ENCODE peak calls at places on chromosomes 3 and 15, in ten cellular contexts. U is HCT116, Y is AG10803, G is fibroblast of lung, F is LNCaP clone FGC, A is adrenal gland, I is ovary, H is AG04450, D is tibial artery, V is heart left ventricle. L is an unnamed sample.

GRCh38 chr15:70956596-70956995 is 64.0 kb downstream of the LRRC49 start:
- DNase-seq in Y (peak), A (no peak), V (no peak), G (peak), F (no peak), I (no peak), D (no peak), H (no peak), U (no peak), L (no peak)

GRCh38 chr15:51299187-51300015 is 39.0 kb downstream of the CYP19A1 start:
- DNase-seq in Y (no peak), D (no peak), A (no peak), V (no peak), F (no peak), H (no peak), G (no peak), I (no peak), U (no peak), L (no peak)

GRCh38 chr3:150349314-150350097 is 58.6 kb upstream of the TSC22D2 start:
- DNase-seq in A (no peak), V (peak), G (peak), I (no peak), H (no peak), F (no peak), Y (peak), U (no peak), D (no peak), L (no peak)

GRCh38 chr15:83039206-83039605 is 27.8 kb upstream of the C15orf40 start:
- DNase-seq in G (peak), D (no peak), F (no peak), I (no peak), H (no peak), V (no peak), A (no peak), U (no peak), Y (no peak), L (no peak)

GRCh38 chr15:90266061-90266431 is 574 bp downstream of the NGRN start:
- DNase-seq in D (peak), I (no peak), A (peak), F (no peak), H (no peak), V (peak), G (peak), Y (no peak), U (peak), L (no peak)

GRCh38 chr3:45134758-45135521 is 11.2 kb downstream of the CDCP1 start:
- DNase-seq in G (peak), F (no peak), V (no peak), Y (peak), U (no peak), D (no peak), I (no peak), A (no peak), H (no peak), L (no peak)

GRCh38 chr15:25248583-25249235 is 190.1 kb downstream of the UBE3A start:
- DNase-seq in H (no peak), F (no peak), V (peak), Y (no peak), A (no peak), U (no peak), I (peak), D (no peak), G (no peak), L (no peak)

GRCh38 chr15:33425149-33425548 is 114.4 kb downstream of the RYR3 start:
- DNase-seq in H (no peak), V (peak), A (no peak), F (no peak), Y (peak), I (no peak), D (peak), U (no peak), G (peak), L (no peak)

GRCh38 chr3:50347187-50347813 is 1.8 kb upstream of the ZMYND10 start:
- DNase-seq in D (peak), G (peak), F (peak), U (no peak), I (peak), V (peak), A (peak), Y (peak), H (no peak), L (no peak)

GRCh38 chr15:32122013-32122412 is 91.7 kb downstream of the CHRNA7 start:
- DNase-seq in H (no peak), D (no peak), V (no peak), G (no peak), Y (no peak), U (no peak), I (no peak), F (no peak), A (no peak), L (no peak)

GRCh38 chr15:32120577-32121465 is 90.5 kb downstream of the CHRNA7 start:
- DNase-seq in A (no peak), U (no peak), F (no peak), V (no peak), H (no peak), D (no peak), Y (no peak), I (no peak), G (no peak), L (no peak)

GRCh38 chr15:32119694-32120330 is 89.5 kb downstream of the CHRNA7 start:
- DNase-seq in Y (no peak), V (no peak), A (no peak), I (no peak), D (no peak), U (no peak), F (no peak), G (no peak), H (no peak), L (no peak)

GRCh38 chr15:32117122-32117521 is 86.8 kb downstream of the CHRNA7 start:
- DNase-seq in V (no peak), Y (no peak), H (no peak), D (no peak), A (no peak), G (no peak), U (no peak), F (no peak), I (no peak), L (no peak)

GRCh38 chr15:32119286-32119685 is 89.0 kb downstream of the CHRNA7 start:
- DNase-seq in I (no peak), G (no peak), V (no peak), U (no peak), F (no peak), A (no peak), D (no peak), Y (no peak), H (no peak), L (no peak)
- H3K4me3 ChIP-seq in I (no peak), G (no peak), V (no peak), U (no peak), F (no peak), A (no peak), D (no peak), Y (no peak), H (no peak), L (no peak)

GRCh38 chr15:43883571-43883970 is 56.8 kb downstream of the WDR76 start:
- DNase-seq in A (no peak), D (no peak), I (no peak), Y (no peak), F (no peak), V (no peak), G (no peak), H (no peak), U (no peak), L (no peak)

GRCh38 chr15:43878466-43878865 is 51.7 kb downstream of the WDR76 start:
- DNase-seq in I (no peak), G (no peak), U (no peak), A (no peak), F (no peak), Y (no peak), D (no peak), V (no peak), H (no peak), L (no peak)

GRCh38 chr15:43879386-43880355 is 52.9 kb downstream of the WDR76 start:
- DNase-seq in G (no peak), D (no peak), V (peak), F (no peak), H (no peak), U (no peak), I (no peak), Y (no peak), A (no peak), L (no peak)

GRCh38 chr15:43880406-43881184 is 53.8 kb downstream of the WDR76 start:
- DNase-seq in F (no peak), A (no peak), D (no peak), G (peak), I (no peak), Y (peak), U (no peak), V (no peak), H (no peak), L (no peak)

DNA sequence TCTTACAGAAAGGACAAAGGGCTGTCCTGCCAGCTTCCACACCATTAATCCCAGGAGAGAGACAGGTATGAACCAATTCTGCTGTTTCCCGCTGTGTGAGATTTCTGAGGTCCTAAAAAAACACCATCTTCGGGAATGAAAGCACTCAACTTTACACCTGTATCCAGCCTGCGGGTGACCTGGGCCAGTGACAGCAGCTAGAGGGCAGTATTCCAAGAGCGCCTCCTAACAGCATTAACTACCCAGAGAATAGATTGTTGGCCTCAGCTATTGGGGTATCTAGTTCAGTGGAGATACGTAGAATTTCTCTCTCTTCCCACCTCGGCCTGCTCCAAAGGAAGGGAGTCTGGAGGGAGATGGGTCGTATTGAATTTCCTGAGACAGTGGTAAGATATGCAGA is 55.1 kb downstream of the WDR76 start:
- DNase-seq in I (no peak), H (no peak), G (no peak), A (no peak), D (no peak), U (no peak), Y (no peak), F (no peak), V (no peak), L (no peak)
- TF ChIP-seq CTCF in I (no peak), H (peak), G (peak), A (peak), D (no peak), U (peak), Y (peak), F (peak), V (peak), L (peak)

GRCh38 chr15:65584241-65584640 is 26.7 kb downstream of the INTS14 start:
- DNase-seq in V (no peak), G (no peak), H (no peak), I (no peak), Y (no peak), A (no peak), F (no peak), D (no peak), U (no peak), L (no peak)

GRCh38 chr15:65580287-65580686 is 30.6 kb downstream of the INTS14 start:
- DNase-seq in A (no peak), U (no peak), V (no peak), Y (peak), D (no peak), I (no peak), G (peak), H (peak), F (no peak), L (peak)

GRCh38 chr15:65587094-65587493 is 23.8 kb downstream of the INTS14 start:
- DNase-seq in Y (no peak), F (no peak), U (no peak), I (no peak), G (no peak), A (no peak), H (no peak), D (no peak), V (no peak), L (no peak)

GRCh38 chr15:65579762-65580161 is 31.2 kb downstream of the INTS14 start:
- DNase-seq in H (no peak), G (no peak), V (no peak), Y (no peak), F (no peak), A (no peak), U (no peak), I (no peak), D (no peak), L (no peak)

DNA sequence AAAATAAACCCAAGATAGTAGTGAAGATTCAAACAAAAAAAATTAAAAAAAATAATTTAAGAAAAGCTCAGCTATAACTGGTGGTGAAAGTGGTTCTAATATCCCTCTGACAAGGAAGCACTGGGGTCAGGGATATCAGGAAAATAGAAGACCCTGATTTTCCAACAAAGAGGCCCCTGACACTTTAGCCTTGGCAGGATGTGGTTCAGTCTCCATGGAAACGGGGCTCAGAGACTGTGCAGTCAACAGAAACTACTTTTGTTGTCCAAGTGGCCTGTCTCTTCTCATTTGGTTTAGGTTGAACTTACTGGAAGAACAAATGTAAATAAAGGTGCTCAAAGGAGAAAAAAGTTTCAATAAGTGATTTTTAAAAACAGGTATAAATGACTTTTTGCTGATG is 27.2 kb downstream of the INTS14 start:
- DNase-seq in I (no peak), H (no peak), U (no peak), Y (peak), D (no peak), G (peak), V (no peak), A (no peak), F (no peak), L (no peak)
- H3K4me3 ChIP-seq in I (no peak), H (no peak), U (no peak), Y (no peak), D (no peak), G (no peak), V (no peak), A (no peak), F (no peak), L (no peak)

GRCh38 chr3:64221564-64222257 is 3.6 kb downstream of the PRICKLE2 start:
- DNase-seq in U (no peak), D (no peak), A (no peak), Y (no peak), V (no peak), G (no peak), H (no peak), F (no peak), I (no peak), L (no peak)
- TF ChIP-seq CTCF in U (peak), D (no peak), A (no peak), Y (no peak), V (no peak), G (no peak), H (peak), F (no peak), I (no peak), L (no peak)

GRCh38 chr15:101156509-101157159 is 95.2 kb downstream of the CHSY1 start:
- DNase-seq in A (no peak), U (no peak), V (no peak), D (no peak), F (no peak), H (no peak), Y (peak), I (no peak), G (peak), L (peak)

GRCh38 chr15:101158166-101159095 is 93.4 kb downstream of the CHSY1 start:
- DNase-seq in F (no peak), Y (no peak), G (no peak), I (no peak), U (no peak), V (no peak), D (no peak), A (no peak), H (no peak), L (no peak)

GRCh38 chr15:101153801-101154656 is 97.8 kb downstream of the CHSY1 start:
- DNase-seq in Y (no peak), A (no peak), F (no peak), G (no peak), U (no peak), I (no peak), V (no peak), D (no peak), H (no peak), L (no peak)

GRCh38 chr15:101157721-101158120 is 94.1 kb downstream of the CHSY1 start:
- DNase-seq in U (no peak), I (no peak), F (no peak), H (no peak), A (no peak), D (no peak), V (no peak), Y (no peak), G (no peak), L (no peak)

DNA sequence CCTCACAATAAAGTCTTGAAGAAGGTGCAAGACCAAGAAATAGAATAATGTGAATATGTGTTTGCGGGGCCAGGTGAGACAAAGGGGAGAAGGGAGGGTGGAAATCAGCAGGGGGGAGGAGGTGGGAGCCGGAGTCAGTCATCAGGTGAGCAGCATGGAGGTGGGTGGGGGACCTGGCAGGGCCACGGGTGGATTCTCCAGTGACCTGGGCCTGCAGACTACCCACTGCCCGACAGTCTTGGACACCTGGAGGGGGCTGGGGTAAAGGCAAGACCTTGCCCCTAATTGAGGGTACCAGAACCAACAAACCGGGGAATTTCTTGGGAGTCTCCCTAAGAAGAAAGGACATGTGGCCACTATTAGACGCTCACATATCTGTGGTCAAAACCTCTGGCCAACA is 95.8 kb downstream of the CHSY1 start:
- DNase-seq in D (no peak), G (no peak), F (no peak), A (no peak), I (no peak), V (no peak), Y (no peak), H (no peak), U (no peak), L (no peak)
- H3K4me3 ChIP-seq in D (no peak), G (no peak), F (no peak), A (no peak), I (no peak), V (no peak), Y (no peak), H (no peak), U (no peak), L (no peak)

DNA sequence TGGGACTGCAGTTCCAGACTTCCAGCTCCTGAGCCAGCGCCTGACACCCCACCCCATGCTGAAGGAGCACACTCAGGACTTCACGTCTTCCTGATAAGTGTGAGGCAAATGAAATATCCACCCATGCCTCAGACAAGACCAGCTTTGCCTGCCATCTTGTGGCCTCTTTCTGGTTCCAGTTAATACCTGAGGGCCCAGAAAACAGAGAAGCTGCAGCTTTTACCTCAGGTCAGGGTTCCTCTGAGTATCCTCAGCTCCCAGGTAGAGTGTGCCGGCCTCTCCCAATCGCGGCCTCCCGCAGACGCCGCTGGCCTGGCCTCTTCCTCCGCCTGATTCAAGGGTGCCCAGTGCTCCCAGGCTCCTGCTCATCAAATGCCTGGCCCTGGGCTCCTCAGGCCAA is 5.1 kb upstream of the KLHL6 start:
- DNase-seq in D (no peak), V (no peak), I (no peak), F (no peak), U (no peak), A (no peak), H (no peak), Y (no peak), G (no peak), L (no peak)
- TF ChIP-seq CTCF in D (no peak), V (no peak), I (no peak), F (peak), U (no peak), A (no peak), H (no peak), Y (no peak), G (no peak), L (peak)